ENCODE peak calls at places on chromosome 2, in five cellular contexts. W is upper lobe of right lung; B is CD4-positive, CD25-positive, alpha-beta regulatory T cell; M is GM23248; I is aorta. G is an unnamed sample. For H3K4me1, the result is how much of the 10 kb centered on the place peaks cover.

GRCh38 chr2:85324639-85325465 is 2.9 kb downstream of the TGOLN2 start:
- DNase-seq in I (no peak), B (no peak), M (peak), W (no peak), G (peak)

GRCh38 chr2:200944467-200945394 is 18.7 kb downstream of the ORC2 start:
- DNase-seq in W (no peak), M (peak), B (no peak), I (peak), G (no peak)

GRCh38 chr2:117771969-117772630 is 42.4 kb upstream of the DDX18 start:
- DNase-seq in W (no peak), B (no peak), M (peak), I (no peak), G (no peak)

GRCh38 chr2:20403693-20404381 is 43.0 kb upstream of the RHOB start:
- DNase-seq in I (no peak), W (no peak), B (no peak), M (no peak), G (no peak)

GRCh38 chr2:147049888-147050446 is 794.9 kb upstream of the ACVR2A start:
- DNase-seq in B (no peak), W (no peak), M (no peak), I (no peak), G (no peak)

GRCh38 chr2:197011777-197012641 is 85.5 kb upstream of the PGAP1 start:
- DNase-seq in M (peak), B (no peak), W (no peak), I (no peak), G (no peak)

GRCh38 chr2:96763511-96764252 is 3.0 kb downstream of the CNNM4 start:
- DNase-seq in M (peak), I (no peak), W (no peak), B (no peak), G (no peak)

GRCh38 chr2:169131587-169132512 is 62.5 kb downstream of the DHRS9 start:
- DNase-seq in W (no peak), I (no peak), B (no peak), M (peak), G (no peak)

GRCh38 chr2:208698114-208698513 is 291.5 kb downstream of the PTH2R start:
- DNase-seq in I (no peak), W (no peak), M (no peak), B (no peak), G (no peak)

GRCh38 chr2:215900865-215901264 is 112.5 kb downstream of the MREG start:
- DNase-seq in M (no peak), I (no peak), B (no peak), W (no peak), G (no peak)

GRCh38 chr2:149611100-149611820 is 23.7 kb upstream of the MMADHC start:
- DNase-seq in M (no peak), B (no peak), W (no peak), I (no peak), G (no peak)

GRCh38 chr2:26652361-26653041 is 11.3 kb upstream of the CIB4 start:
- DNase-seq in I (no peak), M (peak), B (no peak), W (peak), G (no peak)

GRCh38 chr2:45993476-45993991 is 303.7 kb upstream of the EPAS1 start:
- DNase-seq in I (peak), M (peak), B (peak), W (no peak), G (peak)

GRCh38 chr2:154484338-154485099 is 214.0 kb upstream of the KCNJ3 start:
- DNase-seq in I (no peak), B (no peak), W (no peak), M (no peak), G (no peak)

GRCh38 chr2:205681836-205682238 is 464 bp upstream of the NRP2 start:
- DNase-seq in M (peak), I (no peak), B (no peak), W (peak), G (no peak)

GRCh38 chr2:20198796-20199361 is 26.1 kb downstream of the SDC1 start:
- DNase-seq in M (no peak), B (no peak), I (no peak), W (no peak), G (no peak)

GRCh38 chr2:162242586-162243304 is 500 bp downstream of the FAP start:
- DNase-seq in M (peak), I (no peak), B (no peak), W (no peak), G (no peak)

GRCh38 chr2:86671304-86671981 is 47.8 kb upstream of the RNF103 start:
- DNase-seq in M (peak), I (no peak), B (no peak), W (no peak), G (no peak)

GRCh38 chr2:204731996-204732395 is 186.7 kb downstream of the PARD3B start:
- DNase-seq in I (no peak), W (no peak), B (no peak), M (no peak), G (no peak)

GRCh38 chr2:224404766-224405165 is 2.9 kb upstream of the FAM124B start:
- DNase-seq in M (no peak), B (no peak), I (no peak), W (no peak), G (no peak)

GRCh38 chr2:21318263-21318662 is 194.5 kb downstream of the TDRD15 start:
- DNase-seq in W (no peak), M (no peak), B (no peak), I (no peak), G (no peak)

GRCh38 chr2:149018971-149019370 is 19.5 kb upstream of the LYPD6B start:
- DNase-seq in W (no peak), B (no peak), I (no peak), M (no peak), G (no peak)

GRCh38 chr2:25314514-25315315 is 27.0 kb downstream of the DNMT3A start:
- DNase-seq in B (peak), M (no peak), W (peak), I (peak), G (peak)

GRCh38 chr2:219045937-219046550 is 4.7 kb upstream of the CFAP65 start:
- DNase-seq in I (no peak), B (no peak), W (no peak), M (peak), G (no peak)

GRCh38 chr2:99974966-99975365 is 167.4 kb downstream of the AFF3 start:
- DNase-seq in I (no peak), B (no peak), W (no peak), M (peak), G (no peak)

GRCh38 chr2:28370355-28370754 is 22.3 kb upstream of the FOSL2 start:
- DNase-seq in I (no peak), W (no peak), M (no peak), B (no peak), G (no peak)

GRCh38 chr2:71937401-71937800 is 210.3 kb downstream of the CYP26B1 start:
- DNase-seq in I (no peak), W (no peak), M (no peak), B (no peak), G (no peak)

GRCh38 chr2:19195681-19196080 is 162.7 kb downstream of the OSR1 start:
- DNase-seq in B (no peak), W (no peak), M (no peak), I (no peak), G (no peak)

GRCh38 chr2:168583064-168583709 is 127.1 kb downstream of the CERS6 start:
- DNase-seq in W (no peak), M (peak), B (no peak), I (no peak), G (no peak)

GRCh38 chr2:102893870-102894269 is 132.0 kb downstream of the TMEM182 start:
- DNase-seq in B (no peak), I (no peak), M (no peak), W (no peak), G (no peak)

GRCh38 chr2:8536686-8537571 is 144.9 kb upstream of the ID2 start:
- DNase-seq in W (peak), I (peak), B (no peak), M (peak), G (no peak)

GRCh38 chr2:1752751-1753150 is 8.4 kb upstream of the PXDN start:
- DNase-seq in B (no peak), M (no peak), I (no peak), W (peak), G (no peak)

GRCh38 chr2:38742797-38743559 is 8.2 kb downstream of the SRSF7 start:
- DNase-seq in B (no peak), I (no peak), W (no peak), M (no peak), G (no peak)

GRCh38 chr2:38741542-38741852 is 9.7 kb downstream of the SRSF7 start:
- DNase-seq in M (no peak), I (no peak), W (no peak), B (no peak), G (no peak)

GRCh38 chr2:38740851-38741541 is 10.2 kb downstream of the SRSF7 start:
- DNase-seq in M (peak), W (no peak), B (no peak), I (peak), G (no peak)

GRCh38 chr2:38737925-38738324 is 13.2 kb downstream of the SRSF7 start:
- DNase-seq in B (no peak), I (no peak), M (no peak), W (no peak), G (no peak)

GRCh38 chr2:38739524-38739923 is 11.6 kb downstream of the SRSF7 start:
- DNase-seq in M (no peak), B (no peak), W (no peak), I (no peak), G (no peak)
- H3K4me1 ChIP-seq in M (under half), B (under half), W (under half), I (under half), G (under half)

DNA sequence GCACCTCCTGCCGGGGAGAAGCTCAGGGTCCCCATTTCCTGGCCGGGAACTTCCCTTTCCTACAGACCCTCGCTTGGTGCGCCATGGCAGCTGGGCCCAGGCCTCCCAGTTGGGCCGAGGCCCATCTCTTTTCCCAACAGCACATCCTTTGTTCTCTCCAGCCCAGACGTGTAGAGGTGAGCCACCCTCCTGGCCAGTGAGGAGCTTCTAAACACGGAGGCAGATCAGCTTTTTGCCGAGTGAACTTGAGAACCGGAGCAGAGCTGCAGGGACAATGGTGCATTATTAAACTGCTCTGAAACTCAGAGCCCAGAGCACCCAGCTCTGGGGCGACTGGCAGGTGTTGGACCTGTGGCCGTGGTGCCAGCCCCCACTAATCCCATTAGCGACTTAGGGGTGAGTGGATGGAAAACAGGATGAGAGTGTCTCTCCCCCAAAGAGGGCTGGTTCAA is 25.4 kb downstream of the SH3BP4 start:
- DNase-seq in B (no peak), I (no peak), W (no peak), M (no peak), G (no peak)
- H3K4me1 ChIP-seq in B (under half), I (under half), W (under half), M (half or more), G (under half)

GRCh38 chr2:172437419-172438063 is 10.2 kb downstream of the ITGA6 start:
- DNase-seq in B (no peak), W (no peak), M (no peak), I (no peak), G (peak)

GRCh38 chr2:172439911-172440310 is 12.5 kb downstream of the ITGA6 start:
- DNase-seq in W (no peak), M (no peak), B (no peak), I (no peak), G (no peak)

GRCh38 chr2:172438064-172438421 is 10.7 kb downstream of the ITGA6 start:
- DNase-seq in B (no peak), M (peak), I (no peak), W (no peak), G (no peak)

GRCh38 chr2:172439509-172439860 is 12.1 kb downstream of the ITGA6 start:
- DNase-seq in W (no peak), M (no peak), B (no peak), I (no peak), G (no peak)

DNA sequence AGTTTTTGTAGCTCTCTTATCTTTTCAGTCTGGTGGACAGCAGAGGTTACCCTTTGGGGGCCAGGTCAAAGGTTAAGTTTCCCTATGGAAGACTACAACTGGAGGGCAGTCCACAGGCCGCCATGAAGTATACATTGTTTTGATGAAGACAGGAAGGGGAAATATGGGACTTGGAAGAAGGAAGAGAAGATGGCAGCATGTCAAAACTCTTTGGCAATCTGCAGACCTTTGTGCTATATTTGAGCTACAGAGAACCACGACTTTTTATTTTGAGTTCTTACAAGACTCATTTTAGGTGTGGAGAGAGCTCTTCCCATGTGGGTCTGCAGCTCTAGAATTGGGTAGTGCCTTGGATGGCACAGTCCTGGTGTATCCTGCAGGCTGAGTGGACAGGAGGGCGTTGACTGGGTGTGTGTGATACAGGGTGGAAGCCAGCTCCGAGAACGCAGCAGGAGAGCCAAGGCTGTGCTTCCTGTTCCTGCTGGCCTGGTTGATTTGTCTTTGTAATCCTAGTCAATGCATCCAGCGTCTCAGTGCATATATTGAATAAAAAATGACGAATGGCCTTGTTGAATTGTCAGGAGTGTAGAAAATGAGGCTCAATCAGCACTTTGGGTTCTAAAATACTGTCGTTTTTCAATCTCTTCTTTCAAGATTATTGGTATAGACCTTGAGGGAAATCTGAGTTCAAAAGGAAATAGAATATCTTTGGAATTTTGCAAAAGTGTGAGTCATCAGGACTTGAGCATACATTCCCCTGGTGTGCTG is 11.5 kb downstream of the ITGA6 start:
- DNase-seq in M (peak), I (no peak), B (no peak), W (no peak), G (no peak)
- H3K4me1 ChIP-seq in M (under half), I (under half), B (half or more), W (half or more), G (half or more)

GRCh38 chr2:113896791-113897190 is 6.9 kb downstream of the ACTR3 start:
- DNase-seq in M (peak), W (no peak), B (no peak), I (no peak), G (no peak)
- H3K4me1 ChIP-seq in M (half or more), W (half or more), B (half or more), I (under half), G (half or more)

GRCh38 chr2:42756150-42756549 is 7.8 kb downstream of the OXER1 start:
- DNase-seq in W (no peak), I (no peak), B (no peak), M (no peak), G (no peak)
- H3K4me1 ChIP-seq in W (under half), I (under half), B (under half), M (under half), G (under half)

GRCh38 chr2:177187631-177188312 is 24.8 kb upstream of the HNRNPA3 start:
- DNase-seq in I (no peak), B (no peak), M (peak), W (no peak), G (no peak)

GRCh38 chr2:177190941-177191340 is 21.7 kb upstream of the HNRNPA3 start:
- DNase-seq in M (no peak), I (no peak), W (no peak), B (no peak), G (no peak)

GRCh38 chr2:177184606-177185005 is 28.0 kb upstream of the HNRNPA3 start:
- DNase-seq in M (no peak), B (no peak), I (no peak), W (no peak), G (no peak)

GRCh38 chr2:177192788-177193187 is 19.8 kb upstream of the HNRNPA3 start:
- DNase-seq in M (no peak), B (no peak), I (no peak), W (no peak), G (no peak)

DNA sequence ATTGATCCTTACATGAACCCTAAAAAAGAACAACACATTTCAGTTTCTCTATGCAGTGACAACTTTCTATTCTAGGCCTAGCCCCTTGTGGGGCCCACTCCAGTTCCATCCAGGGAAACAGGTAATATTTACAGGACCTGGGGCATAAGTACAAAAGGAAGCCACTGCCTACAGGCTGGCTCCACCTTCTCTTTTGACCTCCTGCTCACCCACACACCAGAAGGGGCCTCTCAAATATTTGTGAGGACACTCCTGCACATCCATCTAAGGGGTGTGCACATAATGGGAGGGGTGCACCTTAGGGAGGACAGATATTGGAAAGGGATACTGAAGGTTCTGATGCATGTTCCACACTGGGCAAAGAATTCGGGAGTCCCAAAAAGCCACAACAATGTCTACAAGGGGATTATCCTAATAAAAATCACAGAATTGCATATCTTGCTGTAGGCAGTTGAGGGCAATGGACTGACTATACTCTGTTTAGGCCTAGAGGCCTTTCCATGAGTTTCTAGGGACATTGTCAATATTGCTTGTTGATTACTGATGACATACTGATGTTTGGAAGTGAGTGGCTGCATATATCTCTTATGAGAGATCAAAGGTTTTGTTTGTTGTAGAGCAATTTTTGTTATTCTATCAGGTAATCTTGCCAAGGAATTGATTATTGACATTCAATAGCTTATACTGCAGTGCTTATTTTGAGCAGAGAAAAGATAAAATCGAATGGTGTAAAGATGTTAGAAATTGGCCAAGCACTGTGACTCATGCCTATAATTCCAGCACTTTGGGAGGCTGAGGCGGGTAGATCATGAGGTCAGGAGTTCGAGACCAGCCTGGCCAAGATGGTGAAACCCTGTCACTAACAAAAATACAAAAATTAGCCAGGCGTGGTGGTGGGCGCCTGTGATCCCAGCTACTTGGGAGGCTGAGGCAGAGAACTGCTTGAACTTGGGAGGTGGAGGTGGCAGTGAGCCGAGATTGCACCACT is 23.8 kb upstream of the HNRNPA3 start:
- DNase-seq in B (no peak), M (no peak), W (no peak), I (no peak), G (no peak)
- H3K4me1 ChIP-seq in B (under half), M (under half), W (under half), I (under half), G (under half)

GRCh38 chr2:3307236-3307635 is 70.4 kb downstream of the EIPR1 start:
- DNase-seq in M (no peak), W (no peak), I (no peak), B (no peak), G (no peak)

GRCh38 chr2:3305431-3305830 is 72.2 kb downstream of the EIPR1 start:
- DNase-seq in I (no peak), W (no peak), B (no peak), M (no peak), G (no peak)

GRCh38 chr2:3303583-3304406 is 73.8 kb downstream of the EIPR1 start:
- DNase-seq in W (peak), M (peak), I (peak), B (peak), G (peak)

GRCh38 chr2:3307901-3308300 is 69.7 kb downstream of the EIPR1 start:
- DNase-seq in M (no peak), B (no peak), W (no peak), I (no peak), G (no peak)

GRCh38 chr2:3305952-3306351 is 71.7 kb downstream of the EIPR1 start:
- DNase-seq in M (no peak), B (no peak), W (no peak), I (no peak), G (no peak)
- H3K4me1 ChIP-seq in M (under half), B (under half), W (under half), I (under half), G (under half)

DNA sequence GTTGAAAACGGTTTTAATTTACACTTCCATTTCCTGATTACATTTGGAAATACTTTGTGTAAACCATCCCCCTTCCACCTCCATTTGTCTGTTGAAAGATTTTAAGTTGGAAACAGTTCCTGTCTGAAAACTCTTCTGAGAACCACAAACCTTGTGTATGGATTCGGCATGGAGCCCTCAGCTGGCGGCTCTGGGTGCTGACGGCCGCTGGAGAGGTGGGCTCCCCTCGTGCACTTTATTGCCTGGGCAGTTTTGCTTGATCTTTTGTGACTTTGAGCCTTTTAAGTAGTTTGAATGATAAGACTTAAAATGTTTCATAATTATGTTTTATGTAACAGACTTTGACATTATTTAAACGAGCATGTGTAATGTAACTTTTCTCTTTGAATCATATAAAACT is 11.1 kb downstream of the KLF11 start:
- DNase-seq in W (no peak), M (no peak), B (no peak), I (peak), G (no peak)
- H3K4me1 ChIP-seq in W (under half), M (under half), B (under half), I (under half), G (under half)